ENCODE peak calls at places on chromosome 1, in six cellular contexts. W, H, O, D, X and Q are unnamed samples.

GRCh38 chr1:245735831-245736530 is 581.2 kb downstream of the KIF26B start:
- DNase-seq in W (no peak), H (no peak), O (peak), D (no peak), X (no peak), Q (no peak)

GRCh38 chr1:182968151-182968741 is 15.3 kb upstream of the SHCBP1L start:
- DNase-seq in W (no peak), H (no peak), O (peak), D (no peak), X (peak), Q (no peak)

GRCh38 chr1:26529655-26530539 is at the start of gene RPS6KA1:
- DNase-seq in W (peak), H (peak), O (peak), D (peak), X (peak), Q (peak)

GRCh38 chr1:45485949-45486348 is 5.0 kb downstream of the TESK2 start:
- DNase-seq in W (no peak), H (no peak), O (no peak), D (no peak), X (no peak), Q (no peak)

GRCh38 chr1:158930504-158930903 is 848 bp upstream of the PYHIN1 start:
- DNase-seq in W (no peak), H (no peak), O (no peak), D (no peak), X (no peak), Q (no peak)

GRCh38 chr1:110098222-110099026 is 13.8 kb upstream of the UBL4B start:
- DNase-seq in W (no peak), H (no peak), O (no peak), D (no peak), X (peak), Q (no peak)

GRCh38 chr1:16124377-16125087 is 31.3 kb downstream of the EPHA2 start:
- DNase-seq in W (no peak), H (no peak), O (no peak), D (no peak), X (no peak), Q (peak)

GRCh38 chr1:155325596-155325893 is 4.9 kb downstream of the RUSC1 start:
- DNase-seq in W (no peak), H (no peak), O (no peak), D (no peak), X (no peak), Q (no peak)

GRCh38 chr1:17791055-17791390 is 35.9 kb downstream of the ACTL8 start:
- DNase-seq in W (no peak), H (no peak), O (no peak), D (no peak), X (no peak), Q (no peak)

GRCh38 chr1:214349781-214350180 is 68.8 kb downstream of the SMYD2 start:
- DNase-seq in W (no peak), H (no peak), O (no peak), D (no peak), X (no peak), Q (no peak)

GRCh38 chr1:23177438-23178380 is 9.1 kb upstream of the LUZP1 start:
- DNase-seq in W (peak), H (peak), O (peak), D (peak), X (peak), Q (peak)

GRCh38 chr1:118159578-118159977 is 25.4 kb downstream of the SPAG17 start:
- DNase-seq in W (no peak), H (no peak), O (no peak), D (no peak), X (no peak), Q (no peak)

GRCh38 chr1:244006961-244007360 is 44.1 kb upstream of the ZBTB18 start:
- DNase-seq in W (no peak), H (no peak), O (no peak), D (no peak), X (no peak), Q (no peak)

GRCh38 chr1:244005455-244005854 is 45.6 kb upstream of the ZBTB18 start:
- DNase-seq in W (no peak), H (no peak), O (no peak), D (no peak), X (no peak), Q (no peak)

GRCh38 chr1:244006381-244006901 is 44.6 kb upstream of the ZBTB18 start:
- DNase-seq in W (no peak), H (no peak), O (no peak), D (no peak), X (no peak), Q (no peak)

DNA sequence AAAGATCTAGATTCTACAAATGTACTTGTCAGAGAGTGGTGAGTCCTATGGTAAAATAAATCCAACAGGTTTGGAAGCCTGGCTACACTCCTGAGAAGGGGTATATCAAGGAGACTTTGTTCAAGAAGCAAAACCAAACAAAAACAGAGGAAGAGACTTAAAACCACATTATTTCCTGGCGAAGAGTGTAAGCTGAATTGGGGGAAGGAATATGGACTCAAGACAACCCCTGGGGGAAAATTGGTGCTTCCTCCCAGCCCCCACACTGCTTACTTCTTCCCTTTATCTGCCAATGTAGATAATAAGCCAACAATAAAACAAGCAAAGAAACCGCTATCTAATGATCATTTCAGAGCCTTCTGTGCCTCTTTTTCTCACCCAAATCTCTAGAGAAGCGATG is 48.4 kb upstream of the ZBTB18 start:
- DNase-seq in W (no peak), H (no peak), O (no peak), D (no peak), X (no peak), Q (no peak)
- H3K14ac ChIP-seq in W (no peak), H (no peak), O (no peak), D (no peak), X (no peak), Q (no peak)

GRCh38 chr1:145967288-145967687 is 2.8 kb downstream of the POLR3GL start:
- DNase-seq in W (no peak), H (no peak), O (no peak), D (no peak), X (no peak), Q (no peak)
- H2BK120ac ChIP-seq in W (no peak), H (no peak), O (no peak), D (no peak), X (no peak), Q (no peak)

GRCh38 chr1:168664069-168664834 is 64.8 kb downstream of the DPT start:
- DNase-seq in W (no peak), H (no peak), O (no peak), D (no peak), X (no peak), Q (no peak)
- H3K14ac ChIP-seq in W (no peak), H (no peak), O (no peak), D (no peak), X (no peak), Q (no peak)

GRCh38 chr1:205749094-205749825 is 722 bp downstream of the NUCKS1 start:
- DNase-seq in W (peak), H (peak), O (peak), D (peak), X (peak), Q (peak)
- H2BK120ac ChIP-seq in W (no peak), H (peak), O (peak), D (no peak), X (peak), Q (no peak)